ENCODE peak calls at places on chromosomes 7 and 10, in nine cellular contexts. U is stimulated activated CD8-positive, alpha-beta memory T cell treated with anti-CD3 and anti-CD28 coated beads, Interleukin-4, amount 100 ng/mL, for 48 hours; V is stimulated activated CD4-positive, alpha-beta T cell treated with anti-CD3 and anti-CD28 coated beads, Interleukin-2, amount 100 ng/mL, for 4 hours; M is right cardiac atrium; Y is KBM-7; T is iPS DF 6.9; S is activated naive CD4-positive, alpha-beta T cell treated with anti-CD3 and anti-CD28 coated beads, Interleukin-2, amount 10 ng/mL, durations not matched to agents 7 days and 5 days; N is AG04449; O is LHCN-M2. L is an unnamed sample.

GRCh38 chr10:97685395-97685958 is 1.6 kb downstream of the AVPI1 start:
- DNase-seq in V (no peak), N (no peak), M (no peak), Y (peak), U (no peak), O (no peak), S (no peak), T (no peak), L (no peak)

GRCh38 chr7:55787796-55788195 is 74.8 kb downstream of the SEPTIN14 start:
- DNase-seq in O (no peak), S (no peak), M (no peak), T (no peak), Y (no peak), V (no peak), U (no peak), N (no peak), L (no peak)

GRCh38 chr10:126063353-126063791 is 167.0 kb downstream of the FANK1 start:
- DNase-seq in Y (no peak), N (no peak), U (no peak), O (peak), T (no peak), M (no peak), V (no peak), S (no peak), L (no peak)

GRCh38 chr10:3119796-3120459 is 52.6 kb downstream of the PFKP start:
- DNase-seq in M (peak), O (peak), V (no peak), Y (no peak), S (no peak), N (no peak), U (no peak), T (no peak), L (no peak)

GRCh38 chr7:87517136-87517805 is 41.8 kb upstream of the ABCB4 start:
- DNase-seq in V (no peak), O (peak), N (no peak), U (no peak), T (no peak), M (no peak), S (no peak), Y (no peak), L (no peak)

GRCh38 chr7:136064098-136064497 is 86.9 kb upstream of the MTPN start:
- DNase-seq in M (no peak), V (no peak), Y (no peak), U (no peak), T (no peak), N (no peak), S (no peak), O (peak), L (no peak)

GRCh38 chr10:129382401-129382800 is 84.6 kb upstream of the MGMT start:
- DNase-seq in U (no peak), M (no peak), V (no peak), Y (no peak), T (no peak), S (no peak), N (no peak), O (no peak), L (no peak)

GRCh38 chr10:31395695-31396094 is 76.7 kb downstream of the ZEB1 start:
- DNase-seq in O (peak), N (no peak), S (no peak), T (no peak), Y (no peak), V (no peak), U (no peak), M (no peak), L (no peak)

GRCh38 chr7:36228039-36228438 is 75.0 kb downstream of the EEPD1 start:
- DNase-seq in V (no peak), Y (no peak), O (no peak), U (no peak), M (no peak), N (no peak), S (no peak), T (no peak), L (no peak)

GRCh38 chr7:22389892-22390291 is 32.9 kb upstream of the RAPGEF5 start:
- DNase-seq in N (no peak), M (no peak), U (no peak), T (no peak), O (no peak), S (no peak), Y (no peak), V (no peak), L (no peak)

GRCh38 chr7:95391761-95392160 is 4.4 kb downstream of the PON3 start:
- DNase-seq in U (no peak), M (no peak), V (no peak), O (no peak), Y (no peak), N (no peak), S (no peak), T (no peak), L (no peak)

GRCh38 chr10:125041856-125042506 is 100.1 kb downstream of the ZRANB1 start:
- DNase-seq in O (no peak), T (no peak), U (no peak), V (no peak), M (no peak), S (no peak), Y (no peak), N (no peak), L (no peak)

GRCh38 chr10:102324061-102324460 is 71.4 kb upstream of the NFKB2 start:
- DNase-seq in V (no peak), O (peak), Y (no peak), M (no peak), N (no peak), T (no peak), S (no peak), U (no peak), L (no peak)

GRCh38 chr7:1290262-1291039 is 57.8 kb downstream of the UNCX start:
- DNase-seq in S (peak), O (peak), T (no peak), M (peak), Y (peak), U (peak), N (no peak), V (no peak), L (peak)

GRCh38 chr10:83373659-83374058 is 765.6 kb upstream of the GHITM start:
- DNase-seq in S (no peak), T (peak), Y (peak), O (no peak), M (no peak), U (no peak), V (no peak), N (no peak), L (peak)

GRCh38 chr7:22854158-22855048 is 31.8 kb upstream of the TOMM7 start:
- DNase-seq in O (peak), N (no peak), U (peak), T (no peak), S (peak), V (peak), Y (peak), M (peak), L (peak)

GRCh38 chr7:64310426-64310825 is 3.3 kb upstream of the ZNF736 start:
- DNase-seq in S (no peak), U (no peak), Y (no peak), V (no peak), T (no peak), O (no peak), M (no peak), N (no peak), L (no peak)

GRCh38 chr7:137283147-137283546 is 60.4 kb downstream of the PTN start:
- DNase-seq in T (no peak), M (no peak), V (no peak), O (no peak), N (no peak), U (no peak), Y (no peak), S (no peak), L (no peak)

GRCh38 chr7:128713794-128714193 is 25.4 kb upstream of the CALU start:
- DNase-seq in S (no peak), O (no peak), Y (no peak), T (no peak), M (no peak), N (no peak), V (no peak), U (no peak), L (no peak)

GRCh38 chr10:18158698-18159342 is 18.6 kb downstream of the CACNB2 start:
- DNase-seq in Y (no peak), M (no peak), S (no peak), U (no peak), V (no peak), T (no peak), O (peak), N (no peak), L (no peak)

GRCh38 chr10:58704226-58705200 is 191.8 kb downstream of the BICC1 start:
- DNase-seq in N (no peak), V (no peak), U (no peak), M (peak), O (peak), S (no peak), Y (no peak), T (no peak), L (no peak)

GRCh38 chr7:5139998-5140397 is 50.0 kb upstream of the WIPI2 start:
- DNase-seq in M (no peak), O (peak), V (no peak), S (peak), U (peak), Y (peak), T (no peak), N (no peak), L (peak)

GRCh38 chr7:5494683-5495561 is 71.3 kb upstream of the TNRC18 start:
- DNase-seq in M (peak), V (peak), T (no peak), O (peak), S (peak), Y (peak), U (peak), N (no peak), L (peak)

GRCh38 chr7:936131-937054 is 18.1 kb downstream of the ADAP1 start:
- DNase-seq in T (no peak), U (peak), M (peak), N (peak), V (no peak), O (peak), S (no peak), Y (no peak), L (peak)

GRCh38 chr10:23826399-23826798 is 382.5 kb upstream of the KIAA1217 start:
- DNase-seq in N (no peak), T (peak), V (no peak), M (no peak), Y (peak), U (no peak), S (peak), O (no peak), L (no peak)

GRCh38 chr10:84539244-84539643 is 210.9 kb downstream of the CCSER2 start:
- DNase-seq in Y (no peak), T (no peak), V (no peak), M (no peak), N (peak), U (no peak), S (no peak), O (no peak), L (no peak)

GRCh38 chr10:127215882-127216281 is 19.5 kb upstream of the INSYN2A start:
- DNase-seq in U (no peak), O (no peak), Y (no peak), M (no peak), S (no peak), N (no peak), V (no peak), T (no peak), L (no peak)

GRCh38 chr10:106548832-106549231 is 615.7 kb downstream of the SORCS1 start:
- DNase-seq in V (no peak), S (no peak), Y (no peak), U (no peak), O (no peak), M (no peak), N (no peak), T (no peak), L (no peak)

GRCh38 chr10:29957887-29958330 is 101.5 kb downstream of the JCAD start:
- DNase-seq in M (peak), S (no peak), V (no peak), T (no peak), N (no peak), U (no peak), Y (no peak), O (peak), L (no peak)